ENCODE peak calls at places on chromosomes 1 and 21, in eight cellular contexts. D is posterior cingulate gyrus; V is T1000; Y is BJ; J is DND-41; K is Panc1; W is C1 segment of cervical spinal cord; E is naive thymus-derived CD4-positive, alpha-beta T cell. A is an unnamed sample.

GRCh38 chr1:905071-905749 is 18.5 kb upstream of the SAMD11 start:
- DNase-seq in V (no peak), Y (no peak), J (peak), K (no peak), E (no peak), D (peak), W (no peak), A (no peak)

GRCh38 chr1:218456449-218456848 is 111.3 kb downstream of the TGFB2 start:
- DNase-seq in K (no peak), E (no peak), J (no peak), V (no peak), D (no peak), W (no peak), Y (no peak), A (no peak)

GRCh38 chr1:225754940-225755635 is 22.5 kb upstream of the SRP9 start:
- DNase-seq in W (no peak), V (peak), Y (peak), D (peak), J (no peak), K (peak), E (no peak), A (no peak)

GRCh38 chr21:42685954-42686500 is 32.6 kb downstream of the PDE9A start:
- DNase-seq in D (peak), J (no peak), Y (no peak), V (no peak), E (no peak), W (no peak), K (no peak), A (no peak)

GRCh38 chr1:179017383-179018326 is 8.0 kb upstream of the FAM20B start:
- DNase-seq in K (no peak), D (no peak), J (no peak), V (no peak), W (no peak), Y (no peak), E (no peak), A (no peak)

GRCh38 chr1:86616871-86617270 is 70.0 kb downstream of the CLCA4 start:
- DNase-seq in V (no peak), W (no peak), Y (no peak), E (no peak), D (no peak), K (no peak), J (no peak), A (peak)

GRCh38 chr1:9009438-9010366 is 16.5 kb downstream of the SLC2A7 start:
- DNase-seq in V (no peak), J (peak), W (no peak), D (no peak), K (no peak), Y (no peak), E (no peak), A (no peak)

GRCh38 chr1:66270122-66270812 is 263.7 kb upstream of the SGIP1 start:
- DNase-seq in K (no peak), D (no peak), Y (no peak), J (no peak), V (no peak), E (no peak), W (no peak), A (no peak)

GRCh38 chr1:3019516-3020051 is 1.7 kb upstream of the ACTRT2 start:
- DNase-seq in J (no peak), W (no peak), Y (no peak), V (no peak), K (no peak), E (no peak), D (peak), A (no peak)

GRCh38 chr1:10726355-10726754 is 70.1 kb downstream of the CASZ1 start:
- DNase-seq in K (no peak), W (no peak), D (no peak), Y (no peak), V (no peak), E (no peak), J (no peak), A (no peak)

GRCh38 chr21:42430570-42430969 is 26.9 kb downstream of the UBASH3A start:
- DNase-seq in D (no peak), Y (no peak), K (no peak), E (no peak), V (no peak), J (no peak), W (no peak), A (no peak)

GRCh38 chr1:169338617-169339016 is 29.0 kb downstream of the NME7 start:
- DNase-seq in W (no peak), D (no peak), K (no peak), E (no peak), J (no peak), Y (no peak), V (no peak), A (no peak)

GRCh38 chr21:45523411-45524101 is 18.7 kb downstream of the SLC19A1 start:
- DNase-seq in D (peak), J (no peak), K (no peak), Y (no peak), W (no peak), E (no peak), V (no peak), A (no peak)

GRCh38 chr1:143691400-143691891 is 280.3 kb downstream of the FAM72C start:
- DNase-seq in K (no peak), E (no peak), W (no peak), J (no peak), Y (no peak), D (no peak), V (no peak), A (no peak)

GRCh38 chr1:109634771-109635750 is 15.4 kb downstream of the AMPD2 start:
- DNase-seq in V (no peak), Y (no peak), D (no peak), K (no peak), J (no peak), E (peak), W (no peak), A (no peak)

GRCh38 chr1:22517936-22518335 is 45.4 kb upstream of the EPHA8 start:
- DNase-seq in Y (no peak), V (no peak), J (no peak), E (no peak), W (no peak), D (peak), K (no peak), A (no peak)

GRCh38 chr1:234971586-234972297 is 156.9 kb downstream of the TOMM20 start:
- DNase-seq in Y (no peak), J (no peak), W (no peak), E (no peak), K (no peak), D (no peak), V (no peak), A (no peak)

GRCh38 chr1:39727221-39727931 is 11.3 kb upstream of the PPIE start:
- DNase-seq in K (no peak), V (no peak), E (no peak), D (no peak), J (no peak), Y (no peak), W (no peak), A (no peak)

GRCh38 chr1:43329995-43330751 is 7.4 kb upstream of the MPL start:
- DNase-seq in W (no peak), D (no peak), E (no peak), Y (peak), J (peak), V (peak), K (no peak), A (no peak)

GRCh38 chr1:190679032-190679431 is 201.4 kb upstream of the BRINP3 start:
- DNase-seq in D (peak), Y (no peak), V (peak), J (no peak), E (no peak), K (no peak), W (no peak), A (no peak)

GRCh38 chr1:150660584-150660983 is 31.2 kb upstream of the ENSA start:
- DNase-seq in W (no peak), V (no peak), D (no peak), E (no peak), J (no peak), K (no peak), Y (no peak), A (no peak)

GRCh38 chr1:238772321-238772720 is 614.0 kb upstream of the CHRM3 start:
- DNase-seq in W (no peak), E (no peak), V (no peak), J (no peak), D (no peak), K (no peak), Y (no peak), A (no peak)

GRCh38 chr1:212231372-212231771 is 53.8 kb upstream of the PPP2R5A start:
- DNase-seq in E (no peak), J (no peak), W (no peak), Y (no peak), D (no peak), V (no peak), K (no peak), A (no peak)

GRCh38 chr1:222126052-222126451 is 384.2 kb upstream of the DUSP10 start:
- DNase-seq in V (no peak), K (no peak), Y (no peak), D (no peak), W (no peak), J (no peak), E (no peak), A (no peak)

GRCh38 chr1:44144962-44145756 is 3.7 kb upstream of the KLF18 start:
- DNase-seq in Y (no peak), E (no peak), J (no peak), W (no peak), D (no peak), K (no peak), V (no peak), A (no peak)

GRCh38 chr1:154943649-154944421 is 7.3 kb upstream of the PMVK start:
- DNase-seq in W (no peak), V (no peak), E (no peak), D (no peak), Y (no peak), J (peak), K (no peak), A (no peak)

GRCh38 chr1:205998457-205999241 is 4.5 kb downstream of the RAB7B start:
- DNase-seq in E (no peak), D (no peak), W (peak), V (no peak), Y (no peak), K (no peak), J (no peak), A (peak)